ENCODE peak calls at places on chromosomes 2 and 18, in four cellular contexts. W is keratinocyte, K is mammary epithelial cell, Y is OCI-LY7. J is an unnamed sample. For H3K4me1, the result is how much of the 10 kb centered on the place peaks cover.

GRCh38 chr2:105070010-105070865 is 32.4 kb downstream of the MRPS9 start:
- DNase-seq in W (no peak), K (no peak), Y (no peak), J (no peak)

GRCh38 chr18:14964002-14964401 is 216.0 kb downstream of the ANKRD30B start:
- DNase-seq in W (no peak), K (no peak), Y (no peak), J (no peak)

GRCh38 chr2:72034353-72035095 is 113.1 kb downstream of the CYP26B1 start:
- DNase-seq in W (no peak), K (no peak), Y (no peak), J (no peak)

GRCh38 chr2:22215517-22215916 is 1091.7 kb downstream of the TDRD15 start:
- DNase-seq in W (no peak), K (no peak), Y (no peak), J (no peak)

GRCh38 chr2:96103906-96104861 is 12.2 kb downstream of the ADRA2B start:
- DNase-seq in W (no peak), K (no peak), Y (no peak), J (no peak)

GRCh38 chr2:25651066-25651465 is 22.3 kb downstream of the DTNB start:
- DNase-seq in W (peak), K (peak), Y (no peak), J (no peak)

GRCh38 chr2:55601849-55602248 is 15.6 kb downstream of the PPP4R3B start:
- DNase-seq in W (no peak), K (no peak), Y (no peak), J (no peak)

GRCh38 chr18:78192044-78192443 is 787.6 kb upstream of the SALL3 start:
- DNase-seq in W (no peak), K (no peak), Y (no peak), J (peak)

GRCh38 chr2:237403024-237403882 is 10.7 kb downstream of the COL6A3 start:
- DNase-seq in W (no peak), K (no peak), Y (no peak), J (no peak)

GRCh38 chr18:6741786-6742185 is 12.3 kb downstream of the ARHGAP28 start:
- DNase-seq in W (no peak), K (no peak), Y (no peak), J (no peak)

GRCh38 chr18:37419272-37419671 is 146.3 kb downstream of the CELF4 start:
- DNase-seq in W (no peak), K (peak), Y (no peak), J (no peak)

GRCh38 chr18:24875761-24876160 is 415.3 kb downstream of the HRH4 start:
- DNase-seq in W (no peak), K (no peak), Y (no peak), J (no peak)

GRCh38 chr2:44741507-44741906 is 200.0 kb upstream of the SIX3 start:
- DNase-seq in W (no peak), K (peak), Y (no peak), J (no peak)

GRCh38 chr18:12883003-12883683 is 894 bp downstream of the PTPN2 start:
- DNase-seq in W (no peak), K (no peak), Y (no peak), J (peak)

GRCh38 chr2:122590524-122590923 is 835.1 kb downstream of the TSN start:
- DNase-seq in W (no peak), K (no peak), Y (no peak), J (no peak)

GRCh38 chr2:120360307-120360855 is 14.4 kb downstream of the INHBB start:
- DNase-seq in W (no peak), K (no peak), Y (no peak), J (no peak)

GRCh38 chr2:59233448-59233847 is 992.3 kb upstream of the FANCL start:
- DNase-seq in W (peak), K (peak), Y (no peak), J (no peak)

GRCh38 chr18:13984080-13984479 is 68.7 kb upstream of the MC2R start:
- DNase-seq in W (no peak), K (peak), Y (no peak), J (no peak)

GRCh38 chr2:45180033-45180746 is 170.9 kb upstream of the SIX2 start:
- DNase-seq in W (no peak), K (no peak), Y (peak), J (no peak)

DNA sequence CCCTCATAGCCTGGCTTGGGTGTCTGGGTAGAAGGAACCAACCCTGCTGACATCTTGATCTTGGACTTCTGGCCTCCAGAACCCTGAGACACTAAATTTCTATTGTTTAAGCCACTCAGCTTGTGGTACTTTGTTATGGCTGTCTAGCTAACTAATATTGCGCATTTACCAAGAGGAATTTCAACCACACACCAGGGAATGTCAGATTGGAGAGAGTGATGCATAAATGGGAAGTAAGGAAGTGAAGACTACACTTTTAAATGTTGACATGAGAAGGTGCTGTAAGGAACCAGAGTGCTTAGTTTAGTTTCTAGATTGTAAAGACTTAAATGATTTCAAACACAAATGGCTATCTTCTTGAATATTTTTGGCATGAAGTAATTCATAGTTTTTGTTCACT is 98.9 kb upstream of the ITGB6 start:
- DNase-seq in W (no peak), K (no peak), Y (no peak), J (no peak)
- H3K4me1 ChIP-seq in W (under half), K (under half), Y (under half), J (under half)

GRCh38 chr2:6186332-6187100 is 494.3 kb downstream of the SOX11 start:
- DNase-seq in W (no peak), K (no peak), Y (no peak), J (no peak)
- H2AFZ ChIP-seq in W (no peak), K (no peak), Y (peak), J (no peak)

GRCh38 chr2:73928995-73929394 is 2.3 kb downstream of the DGUOK start:
- DNase-seq in W (no peak), K (no peak), Y (no peak), J (no peak)

GRCh38 chr2:73927344-73927743 is 664 bp downstream of the DGUOK start:
- DNase-seq in W (no peak), K (no peak), Y (no peak), J (no peak)

GRCh38 chr2:73931531-73932500 is 5.1 kb downstream of the DGUOK start:
- DNase-seq in W (no peak), K (peak), Y (no peak), J (no peak)

GRCh38 chr2:73933194-73933593 is 6.5 kb downstream of the DGUOK start:
- DNase-seq in W (no peak), K (peak), Y (no peak), J (no peak)

GRCh38 chr2:73930386-73930785 is 3.7 kb downstream of the DGUOK start:
- DNase-seq in W (no peak), K (no peak), Y (no peak), J (no peak)
- H3K4me1 ChIP-seq in W (half or more), K (half or more), Y (under half), J (under half)

DNA sequence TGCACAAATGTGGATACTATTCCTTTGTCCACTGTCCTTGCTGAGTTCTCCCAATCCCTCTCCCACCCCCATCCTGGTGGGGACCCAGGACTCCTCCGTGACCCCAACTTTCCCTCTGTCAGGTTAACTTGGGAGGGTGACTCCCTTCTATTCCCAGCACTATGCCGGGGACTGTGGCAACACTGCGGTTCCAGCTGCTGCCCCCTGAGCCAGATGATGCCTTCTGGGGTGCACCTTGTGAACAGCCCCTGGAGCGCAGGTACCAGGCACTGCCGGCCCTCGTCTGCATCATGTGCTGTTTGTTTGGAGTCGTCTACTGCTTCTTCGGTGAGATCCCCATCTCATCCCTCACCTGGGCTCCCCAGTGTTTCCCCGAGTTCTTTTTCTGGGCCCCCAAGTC is 739 bp downstream of the TMEM198 start:
- DNase-seq in W (no peak), K (no peak), Y (no peak), J (no peak)
- H2AFZ ChIP-seq in W (no peak), K (no peak), Y (no peak), J (no peak)

GRCh38 chr18:3466872-3467271 is 16.9 kb downstream of the TGIF1 start:
- DNase-seq in W (no peak), K (no peak), Y (peak), J (no peak)
- H3K4me1 ChIP-seq in W (under half), K (under half), Y (under half), J (under half)

J was measured in MM.1S.